ENCODE peak calls at places on chromosomes 6 and 20, in ten cellular contexts. W is T-cell; P is retina; M is HFF-Myc; N is AG09309; C is AG10803; D is activated naive CD8-positive, alpha-beta T cell treated with anti-CD3 and anti-CD28 coated beads, Interleukin-2, amount 10 ng/mL, durations not matched to agents 7 days and 5 days; V is A549; O is stimulated activated CD4-positive, alpha-beta T cell treated with anti-CD3 and anti-CD28 coated beads, Interleukin-12 subunit alpha, Interleukin-12 subunit beta, amount 100 ng/mL, for 24 hours; A is neural crest cell. R is an unnamed sample.

GRCh38 chr6:81002126-81002525 is 750.4 kb downstream of the TENT5A start:
- DNase-seq in D (no peak), P (no peak), W (no peak), V (no peak), A (no peak), O (no peak), N (no peak), C (peak; percentile 6), M (no peak), R (no peak)

GRCh38 chr6:16505711-16506362 is 255.4 kb downstream of the ATXN1 start:
- DNase-seq in V (no peak), P (peak; percentile 10), D (no peak), O (no peak), M (no peak), C (peak; percentile 80), N (peak; percentile 40), W (no peak), A (no peak), R (no peak)

GRCh38 chr20:46557231-46557956 is 6.9 kb upstream of the OCSTAMP start:
- DNase-seq in N (peak; percentile 60), V (no peak), M (peak; percentile 21), D (no peak), C (peak; percentile 74), W (no peak), A (no peak), O (no peak), P (no peak), R (no peak)

GRCh38 chr6:167579786-167580370 is 246.8 kb upstream of the AFDN start:
- DNase-seq in M (no peak), W (no peak), O (no peak), V (no peak), N (no peak), C (no peak), D (no peak), P (no peak), A (no peak), R (no peak)

GRCh38 chr6:128335963-128336362 is 184.4 kb downstream of the PTPRK start:
- DNase-seq in C (peak; percentile 50), O (no peak), P (no peak), D (no peak), M (no peak), N (no peak), V (no peak), A (no peak), W (no peak), R (no peak)

GRCh38 chr6:146389740-146390139 is 153.9 kb upstream of the RAB32 start:
- DNase-seq in P (no peak), V (no peak), O (no peak), A (no peak), C (no peak), D (no peak), M (no peak), W (no peak), N (no peak), R (no peak)

GRCh38 chr6:10837009-10837691 is 1.2 kb downstream of the MAK start:
- DNase-seq in V (peak; percentile 43), A (peak; percentile 22), W (no peak), C (no peak), D (no peak), P (peak; percentile 60), O (no peak), M (no peak), N (no peak), R (no peak)

GRCh38 chr20:62641749-62642665 is at the start of gene SLCO4A1:
- DNase-seq in M (no peak), N (no peak), D (peak; percentile 96), O (peak; percentile 82), W (peak; percentile 83), C (no peak), A (peak; percentile 50), V (peak; percentile 81), P (peak; percentile 86), R (no peak)

GRCh38 chr6:48117246-48117645 is 6.2 kb upstream of the PTCHD4 start:
- DNase-seq in P (no peak), N (no peak), C (no peak), A (no peak), V (no peak), M (no peak), W (no peak), O (no peak), D (no peak), R (no peak)

GRCh38 chr20:46394872-46395470 is 11.4 kb downstream of the ELMO2 start:
- DNase-seq in W (no peak), N (no peak), V (no peak), O (no peak), M (no peak), C (no peak), A (no peak), P (no peak), D (no peak), R (no peak)

GRCh38 chr20:10360878-10361277 is 73.1 kb downstream of the MKKS start:
- DNase-seq in V (no peak), C (no peak), O (no peak), N (no peak), P (no peak), W (no peak), M (no peak), A (no peak), D (no peak), R (no peak)

GRCh38 chr6:150929403-150929802 is 63.9 kb downstream of the MTHFD1L start:
- DNase-seq in W (no peak), V (no peak), M (no peak), A (no peak), D (no peak), C (peak; percentile 32), O (no peak), N (no peak), P (no peak), R (no peak)

GRCh38 chr6:39808934-39809333 is 16.8 kb downstream of the DAAM2 start:
- DNase-seq in P (no peak), A (no peak), D (no peak), N (no peak), M (no peak), C (peak; percentile 34), O (no peak), V (no peak), W (no peak), R (no peak)

GRCh38 chr20:52049001-52049731 is 142.4 kb downstream of the ZFP64 start:
- DNase-seq in N (peak; percentile 25), D (no peak), C (peak; percentile 67), O (no peak), A (peak; percentile 5), W (no peak), P (no peak), V (no peak), M (no peak), R (no peak)

GRCh38 chr6:5139828-5140771 is 55.0 kb downstream of the PPP1R3G start:
- DNase-seq in V (no peak), M (no peak), D (no peak), W (no peak), P (no peak), A (no peak), O (no peak), N (no peak), C (no peak), R (no peak)

R was measured in SK-N-MC.